ENCODE peak calls at places on chromosomes 7 and 10, in five cellular contexts. U is heart left ventricle, B is A549, R is K562, K is IMR-90. O is an unnamed sample.

GRCh38 chr10:36675458-36675880 is 449.9 kb upstream of the ANKRD30A start:
- DNase-seq in B (peak), R (no peak), K (peak), U (no peak), O (no peak)

GRCh38 chr7:44286182-44286617 is 39.2 kb downstream of the CAMK2B start:
- DNase-seq in U (peak), K (no peak), R (peak), B (no peak), O (no peak)

GRCh38 chr7:120519224-120519623 is 246.2 kb downstream of the KCND2 start:
- DNase-seq in K (no peak), B (no peak), U (no peak), R (no peak), O (no peak)

GRCh38 chr7:151276651-151277590 is 28.4 kb upstream of the SMARCD3 start:
- DNase-seq in R (peak), K (peak), U (peak), B (peak), O (peak)

GRCh38 chr7:135822396-135822795 is 73.8 kb upstream of the FAM180A start:
- DNase-seq in K (no peak), R (no peak), U (no peak), B (no peak), O (no peak)

GRCh38 chr10:96673318-96674099 is 46.8 kb downstream of the PIK3AP1 start:
- DNase-seq in R (no peak), K (peak), B (peak), U (no peak), O (no peak)

GRCh38 chr7:148921806-148922205 is 37.7 kb upstream of the EZH2 start:
- DNase-seq in U (no peak), B (no peak), R (no peak), K (no peak), O (no peak)

GRCh38 chr10:123021517-123021916 is 12.7 kb downstream of the ACADSB start:
- DNase-seq in U (no peak), B (no peak), K (no peak), R (no peak), O (no peak)

GRCh38 chr10:126634915-126635314 is 35.6 kb downstream of the C10orf90 start:
- DNase-seq in R (no peak), B (no peak), U (no peak), K (no peak), O (peak)

GRCh38 chr10:99694171-99694570 is 34.9 kb downstream of the ENTPD7 start:
- DNase-seq in R (no peak), U (no peak), B (no peak), K (peak), O (no peak)

GRCh38 chr7:7159063-7159645 is 23.2 kb upstream of the C1GALT1 start:
- DNase-seq in U (no peak), B (no peak), K (no peak), R (no peak), O (no peak)

GRCh38 chr7:51314726-51315125 is 1.9 kb downstream of the COBL start:
- DNase-seq in B (no peak), R (no peak), U (no peak), K (no peak), O (no peak)

GRCh38 chr7:97377713-97378112 is 260.2 kb downstream of the SDHAF3 start:
- DNase-seq in R (no peak), K (no peak), B (no peak), U (no peak), O (no peak)

GRCh38 chr10:52906046-52906445 is 133.5 kb upstream of the MBL2 start:
- DNase-seq in K (no peak), B (no peak), U (no peak), R (no peak), O (no peak)

GRCh38 chr7:43501881-43502280 is 81.0 kb upstream of the STK17A start:
- DNase-seq in B (no peak), R (no peak), K (peak), U (no peak), O (no peak)

GRCh38 chr10:118960166-118961090 is 69.1 kb upstream of the NANOS1 start:
- DNase-seq in B (no peak), U (no peak), R (no peak), K (no peak), O (peak)

GRCh38 chr7:34677491-34677890 is 19.5 kb downstream of the NPSR1 start:
- DNase-seq in R (no peak), U (no peak), B (no peak), K (no peak), O (no peak)

DNA sequence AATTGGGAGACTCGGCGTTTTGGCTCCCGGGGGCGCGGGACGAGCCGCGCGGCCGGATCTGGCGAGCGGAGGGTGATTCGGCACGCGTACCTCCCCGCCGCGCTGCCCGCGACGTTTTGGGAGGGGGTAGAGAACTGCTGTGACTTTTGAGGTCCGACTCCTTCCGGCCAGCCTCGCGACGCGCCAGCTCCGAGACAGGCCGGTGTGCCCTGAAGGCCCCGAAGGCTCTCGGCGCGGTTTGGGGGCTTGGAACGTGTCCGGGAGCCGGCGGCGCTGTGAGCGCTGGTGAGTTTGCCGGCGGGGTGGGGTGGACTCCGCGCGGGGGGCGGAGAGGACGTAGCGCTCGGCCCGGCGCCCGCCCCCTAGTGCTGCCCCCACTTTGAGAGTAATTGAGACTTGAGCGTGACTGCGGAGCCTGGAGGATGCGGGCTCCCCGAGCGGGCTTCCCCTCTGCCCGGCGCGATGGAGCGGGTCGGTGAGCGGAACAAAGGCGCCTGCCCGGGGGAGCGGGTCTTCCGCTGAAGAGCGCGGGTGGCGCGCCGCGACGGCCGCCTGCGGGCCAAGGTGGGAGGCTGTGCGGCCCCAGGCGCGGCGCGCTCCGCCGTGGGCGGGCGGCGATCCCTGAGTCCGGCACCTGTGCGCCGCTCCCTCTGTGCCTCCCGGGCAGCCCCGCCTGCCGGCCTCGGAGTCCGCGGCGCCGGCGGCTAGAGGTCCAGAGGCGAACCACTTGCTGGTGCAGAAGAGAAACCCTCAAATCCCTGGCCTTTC is at the start of gene GALNT17:
- DNase-seq in R (no peak), B (no peak), K (no peak), U (peak), O (no peak)
- TF ChIP-seq POLR2A in R (no peak), B (no peak), K (no peak), U (no peak), O (no peak)

GRCh38 chr10:113683300-113683699 is 3.6 kb downstream of the CASP7 start:
- DNase-seq in R (no peak), K (no peak), U (no peak), B (no peak), O (no peak)

GRCh38 chr10:113681533-113682470 is 2.1 kb downstream of the CASP7 start:
- DNase-seq in K (no peak), U (no peak), R (no peak), B (no peak), O (no peak)

GRCh38 chr10:113679463-113680171 is at the start of gene CASP7:
- DNase-seq in B (peak), K (peak), R (peak), U (peak), O (peak)

GRCh38 chr10:113686028-113686427 is 6.3 kb downstream of the CASP7 start:
- DNase-seq in B (no peak), R (no peak), K (no peak), U (no peak), O (no peak)

DNA sequence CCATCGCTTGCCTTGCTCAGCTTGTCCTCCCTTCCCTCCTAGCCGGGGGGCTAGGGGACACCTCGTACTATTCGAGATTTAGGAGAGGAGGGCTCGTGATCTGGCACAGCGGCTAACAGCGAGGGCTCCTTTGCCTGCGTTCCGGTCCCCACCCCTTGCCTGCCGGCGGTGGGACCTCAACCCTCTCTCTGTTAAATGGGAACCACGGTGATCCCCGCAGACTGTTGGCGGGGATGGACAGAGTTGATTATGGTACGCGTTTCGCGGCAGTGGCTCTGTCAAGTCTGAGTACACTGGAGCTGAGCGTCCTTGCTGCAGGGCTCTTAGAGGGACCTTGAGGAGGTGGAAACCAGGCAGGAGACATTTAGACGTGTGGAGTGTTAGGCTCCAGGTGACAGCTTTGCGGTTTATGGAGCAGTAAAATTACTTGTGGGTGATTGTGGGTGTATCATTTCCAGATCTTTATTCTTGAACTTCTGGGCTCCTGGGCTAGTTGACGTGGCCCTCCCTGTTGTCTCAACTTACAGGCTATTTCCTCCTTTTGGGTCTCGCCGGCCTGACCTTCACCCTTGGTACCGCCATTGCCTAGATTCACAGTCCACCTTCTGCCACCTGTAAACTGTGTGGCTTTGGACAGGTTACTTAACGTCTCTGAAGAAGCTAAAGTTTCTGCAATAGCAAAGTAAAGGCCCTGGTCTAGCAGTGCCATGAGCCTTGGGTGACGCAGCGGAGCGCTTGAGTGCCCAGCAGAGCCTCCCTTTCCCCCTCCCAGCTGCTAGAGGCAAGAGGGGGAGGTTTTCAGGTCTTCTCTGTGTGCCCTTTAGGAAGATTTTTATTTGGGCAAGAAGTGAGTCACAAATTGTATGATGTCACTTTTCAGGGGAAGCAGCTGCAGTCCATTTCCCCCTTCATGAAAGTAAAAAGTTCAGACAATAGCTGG is 730 bp downstream of the CASP7 start:
- DNase-seq in U (peak), R (peak), B (peak), K (peak), O (peak)
- TF ChIP-seq POLR2A in U (no peak), R (no peak), B (no peak), K (no peak), O (no peak)

GRCh38 chr10:23438547-23439451 is at the start of gene OTUD1:
- DNase-seq in K (peak), U (peak), R (peak), B (peak), O (peak)
- TF ChIP-seq POLR2A in K (peak), U (no peak), R (peak), B (peak), O (no peak)

GRCh38 chr10:69123747-69124557 is at the start of gene VPS26A:
- DNase-seq in K (peak), R (peak), U (peak), B (peak), O (peak)
- TF ChIP-seq POLR2A in K (peak), R (peak), U (peak), B (peak), O (peak)